ENCODE peak calls at places on chromosomes 3 and 15, in seven cellular contexts. S is mammary epithelial cell, U is endothelial cell of umbilical vein, R is progenitor cell of endocrine pancreas, Y is heart left ventricle, J is epithelial cell of proximal tubule, K is esophagus squamous epithelium. G is an unnamed sample.

GRCh38 chr3:142240708-142241107 is 15.3 kb upstream of the GK5 start:
- DNase-seq in R (no peak), J (no peak), S (no peak), U (no peak), Y (no peak), K (no peak), G (no peak)

GRCh38 chr15:71145648-71146047 is 30.4 kb downstream of the THSD4 start:
- DNase-seq in Y (no peak), S (no peak), K (no peak), J (no peak), R (no peak), U (no peak), G (no peak)

GRCh38 chr15:57375827-57376694 is at the start of gene CGNL1:
- DNase-seq in S (no peak), K (no peak), Y (peak; percentile 57), U (peak; percentile 49), R (peak; percentile 52), J (no peak), G (peak; percentile 40)

GRCh38 chr3:100169186-100169585 is 54.9 kb upstream of the FILIP1L start:
- DNase-seq in R (no peak), K (no peak), J (no peak), Y (peak; percentile 72), S (no peak), U (peak; percentile 83), G (no peak)

GRCh38 chr3:54895613-54896012 is 32.2 kb downstream of the LRTM1 start:
- DNase-seq in S (no peak), R (no peak), U (no peak), K (no peak), J (no peak), Y (no peak), G (no peak)

GRCh38 chr3:16253601-16254000 is 11.1 kb downstream of the DPH3 start:
- DNase-seq in S (no peak), U (no peak), Y (peak; percentile 77), K (no peak), J (no peak), R (no peak), G (no peak)

GRCh38 chr3:171407746-171408145 is 52.5 kb downstream of the TNIK start:
- DNase-seq in U (peak; percentile 36), Y (no peak), J (no peak), R (no peak), K (no peak), S (peak; percentile 86), G (no peak)

GRCh38 chr3:14548321-14548729 is 8.2 kb upstream of the GRIP2 start:
- DNase-seq in R (peak; percentile 43), K (no peak), S (peak; percentile 20), Y (peak; percentile 88), U (peak; percentile 50), J (no peak), G (peak; percentile 73)

GRCh38 chr15:74350295-74351275 is 16.9 kb downstream of the CYP11A1 start:
- DNase-seq in K (no peak), U (no peak), R (no peak), S (no peak), J (no peak), Y (no peak), G (no peak)

GRCh38 chr3:125150525-125151436 is 61.8 kb downstream of the SLC12A8 start:
- DNase-seq in U (peak; percentile 48), R (no peak), S (no peak), Y (no peak), K (no peak), J (no peak), G (peak; percentile 54)

GRCh38 chr3:16961621-16962205 is 77.0 kb downstream of the PLCL2 start:
- DNase-seq in U (no peak), J (no peak), R (no peak), K (no peak), S (no peak), Y (no peak), G (no peak)

GRCh38 chr15:51030649-51031316 is 63.9 kb downstream of the TNFAIP8L3 start:
- DNase-seq in K (no peak), S (peak; percentile 40), R (no peak), Y (no peak), J (peak; percentile 12), U (no peak), G (no peak)

GRCh38 chr3:9809615-9810356 is at the start of gene TTLL3:
- DNase-seq in K (no peak), R (peak; percentile 43), Y (peak; percentile 84), J (no peak), U (peak; percentile 53), S (peak; percentile 38), G (peak; percentile 67)

GRCh38 chr15:27492021-27492621 is 521.1 kb downstream of the GABRG3 start:
- DNase-seq in J (no peak), R (no peak), K (no peak), S (no peak), Y (no peak), U (no peak), G (no peak)

GRCh38 chr3:31189971-31190370 is 295.5 kb upstream of the GADL1 start:
- DNase-seq in J (no peak), K (no peak), R (no peak), U (no peak), Y (no peak), S (no peak), G (no peak)

GRCh38 chr3:58581328-58582091 is 4.3 kb upstream of the FAM107A start:
- DNase-seq in J (no peak), U (no peak), S (no peak), K (no peak), R (no peak), Y (no peak), G (peak; percentile 48)

GRCh38 chr15:78789615-78790014 is 21.6 kb downstream of the ADAMTS7 start:
- DNase-seq in Y (no peak), R (no peak), K (no peak), U (no peak), S (no peak), J (no peak), G (no peak)

GRCh38 chr3:86208782-86209181 is 782.2 kb downstream of the VGLL3 start:
- DNase-seq in Y (no peak), S (no peak), J (no peak), U (no peak), K (no peak), R (no peak), G (no peak)

DNA sequence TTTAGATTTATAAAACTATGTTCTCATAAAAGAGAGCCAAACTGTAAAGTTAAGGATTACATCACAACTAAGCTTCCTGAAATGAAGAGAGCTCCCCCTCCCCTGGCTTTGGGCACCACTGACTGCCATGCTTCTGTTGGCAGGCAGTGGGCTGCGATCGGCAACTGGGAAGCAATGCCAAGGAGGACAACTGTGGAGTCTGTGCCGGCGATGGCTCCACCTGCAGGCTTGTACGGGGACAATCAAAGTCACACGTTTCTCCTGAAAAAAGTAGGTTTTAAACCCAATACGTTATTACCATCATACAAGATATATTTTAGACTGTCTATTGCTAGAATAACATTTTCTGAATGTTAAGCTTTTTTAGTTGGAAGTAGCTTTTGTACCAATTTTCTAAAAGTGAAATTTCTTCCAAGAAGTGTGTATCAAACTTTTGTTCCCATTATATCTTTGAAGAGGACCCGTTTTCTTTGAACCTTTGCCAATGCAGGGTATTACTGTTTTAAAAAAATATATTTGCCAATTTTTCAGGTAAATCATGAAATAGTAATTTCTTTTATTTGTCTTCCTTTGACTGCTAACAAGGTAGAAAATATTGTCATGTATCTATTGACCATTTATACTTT is 184.1 kb downstream of the ADAMTSL3 start:
- DNase-seq in K (no peak), J (no peak), Y (peak; percentile 55), R (peak; percentile 12), U (no peak), S (peak; percentile 26), G (peak; percentile 48)
- TF ChIP-seq CTCF in K (peak; percentile 44), J (peak; percentile 80), Y (peak; percentile 40), R (peak; percentile 68), U (peak; percentile 13), S (peak; percentile 71), G (peak; percentile 67)

DNA sequence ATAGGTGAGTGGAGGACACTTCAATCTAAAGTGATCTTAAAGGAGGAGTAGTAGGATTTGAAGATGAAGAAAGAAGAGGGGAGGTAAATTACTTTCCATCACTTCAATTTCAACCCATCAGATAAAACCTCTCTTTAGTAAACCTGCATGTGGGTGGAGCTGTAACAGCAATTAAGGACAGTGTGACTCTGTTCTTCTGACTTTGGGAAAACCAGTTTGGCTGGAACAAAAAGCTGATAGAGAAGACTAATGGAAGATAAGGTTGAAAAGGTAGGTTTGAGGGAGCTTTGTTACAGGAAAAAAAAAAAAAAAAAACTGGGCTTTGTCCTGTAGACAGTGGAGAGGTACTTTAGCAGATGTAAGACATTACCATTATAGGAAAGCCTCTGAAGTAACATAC is 4.5 kb upstream of the GSK3B start:
- DNase-seq in R (no peak), K (no peak), S (peak; percentile 49), J (no peak), U (no peak), Y (no peak), G (no peak)
- TF ChIP-seq CTCF in R (no peak), K (no peak), S (no peak), J (no peak), U (no peak), Y (no peak), G (no peak)

GRCh38 chr3:39180183-39180545 is 12.2 kb downstream of the XIRP1 start:
- DNase-seq in U (no peak), J (no peak), K (no peak), R (no peak), Y (no peak), S (no peak), G (no peak)

GRCh38 chr3:39181408-39182335 is 10.7 kb downstream of the XIRP1 start:
- DNase-seq in S (no peak), Y (no peak), K (no peak), J (no peak), R (no peak), U (no peak), G (no peak)

GRCh38 chr3:39183231-39184080 is 8.9 kb downstream of the XIRP1 start:
- DNase-seq in U (no peak), Y (no peak), R (no peak), J (no peak), K (no peak), S (no peak), G (no peak)

GRCh38 chr3:39178553-39178952 is 13.8 kb downstream of the XIRP1 start:
- DNase-seq in Y (no peak), K (no peak), S (no peak), J (no peak), R (no peak), U (peak; percentile 71), G (no peak)

GRCh38 chr3:39180546-39181346 is 11.6 kb downstream of the XIRP1 start:
- DNase-seq in S (peak; percentile 86), U (peak; percentile 71), Y (peak; percentile 96), K (peak; percentile 40), R (peak; percentile 81), J (no peak), G (peak; percentile 75)
- TF ChIP-seq CTCF in S (no peak), U (no peak), Y (peak; percentile 17), K (peak; percentile 44), R (no peak), J (no peak), G (peak; percentile 32)

GRCh38 chr15:84822774-84823579 is 5.8 kb downstream of the ALPK3 start:
- DNase-seq in J (no peak), S (no peak), R (no peak), Y (no peak), K (no peak), U (no peak), G (no peak)

GRCh38 chr15:84819291-84819768 is 2.2 kb downstream of the ALPK3 start:
- DNase-seq in S (no peak), Y (peak; percentile 82), K (no peak), R (no peak), U (peak; percentile 25), J (no peak), G (no peak)

GRCh38 chr15:84819791-84820190 is 2.6 kb downstream of the ALPK3 start:
- DNase-seq in U (no peak), R (no peak), S (no peak), Y (no peak), K (no peak), J (no peak), G (no peak)

GRCh38 chr15:84823580-84823878 is 6.4 kb downstream of the ALPK3 start:
- DNase-seq in K (no peak), U (no peak), R (no peak), Y (no peak), J (no peak), S (no peak), G (no peak)

GRCh38 chr15:84821501-84822021 is 4.4 kb downstream of the ALPK3 start:
- DNase-seq in U (peak; percentile 67), J (no peak), R (no peak), Y (no peak), S (no peak), K (no peak), G (no peak)
- TF ChIP-seq CTCF in U (no peak), J (peak; percentile 11), R (no peak), Y (peak; percentile 13), S (no peak), K (no peak), G (no peak)

G was measured in neural crest cell.